ENCODE peak calls at places on chromosomes 7 and 10, in four cellular contexts. One of them, this sample, is unnamed.

GRCh38 chr10:55203319-55203718 is 402.3 kb upstream of the PCDH15 start:
- DNase-seq in H1: no peak
- DNase-seq in HepG2: no peak
- DNase-seq in GM12878: no peak
- DNase-seq in this sample: no peak

GRCh38 chr10:101778151-101778780 is 2.4 kb upstream of the FGF8 start:
- DNase-seq in HepG2: no peak
- DNase-seq in H1: peak; percentile 81
- DNase-seq in GM12878: no peak
- DNase-seq in this sample: no peak

GRCh38 chr10:79051766-79052165 is 17.0 kb upstream of the ZMIZ1 start:
- DNase-seq in H1: no peak
- DNase-seq in GM12878: no peak
- DNase-seq in HepG2: no peak
- DNase-seq in this sample: no peak

GRCh38 chr7:108402865-108403264 is 53.4 kb downstream of the NRCAM start:
- DNase-seq in HepG2: no peak
- DNase-seq in H1: no peak
- DNase-seq in GM12878: no peak
- DNase-seq in this sample: no peak

GRCh38 chr10:77151395-77151794 is 486.2 kb downstream of the KCNMA1 start:
- DNase-seq in GM12878: no peak
- DNase-seq in HepG2: no peak
- DNase-seq in H1: no peak
- DNase-seq in this sample: no peak

GRCh38 chr10:124415210-124415609 is 3.5 kb downstream of the OAT start:
- DNase-seq in H1: no peak
- DNase-seq in HepG2: no peak
- DNase-seq in GM12878: no peak
- DNase-seq in this sample: no peak

GRCh38 chr10:123997486-123998196 is 95.8 kb downstream of the CHST15 start:
- DNase-seq in H1: no peak
- DNase-seq in GM12878: peak; percentile 51
- DNase-seq in HepG2: peak; percentile 10
- DNase-seq in this sample: no peak

GRCh38 chr10:98534046-98534445 is 87.3 kb upstream of the HPS1 start:
- DNase-seq in GM12878: no peak
- DNase-seq in HepG2: no peak
- DNase-seq in H1: no peak
- DNase-seq in this sample: no peak

GRCh38 chr7:152200395-152200794 is 174.9 kb downstream of the GALNT11 start:
- DNase-seq in HepG2: no peak
- DNase-seq in H1: no peak
- DNase-seq in GM12878: no peak
- DNase-seq in this sample: no peak

GRCh38 chr7:15042285-15042684 is 139.7 kb upstream of the DGKB start:
- DNase-seq in H1: no peak
- DNase-seq in HepG2: no peak
- DNase-seq in GM12878: no peak
- DNase-seq in this sample: no peak

GRCh38 chr7:123972045-123972444 is 47.0 kb downstream of the SPAM1 start:
- DNase-seq in HepG2: no peak
- DNase-seq in H1: no peak
- DNase-seq in GM12878: no peak
- DNase-seq in this sample: no peak

GRCh38 chr7:158828343-158829020 is 827 bp downstream of the ESYT2 start:
- DNase-seq in HepG2: no peak
- DNase-seq in H1: peak; percentile 78
- DNase-seq in GM12878: no peak
- DNase-seq in this sample: no peak

GRCh38 chr7:79199266-79199665 is 254.2 kb downstream of the MAGI2 start:
- DNase-seq in HepG2: no peak
- DNase-seq in GM12878: no peak
- DNase-seq in H1: no peak
- DNase-seq in this sample: no peak

GRCh38 chr10:131032329-131033165 is 279.0 kb downstream of the TCERG1L start:
- DNase-seq in H1: no peak
- DNase-seq in GM12878: no peak
- DNase-seq in HepG2: no peak
- DNase-seq in this sample: no peak

GRCh38 chr10:117224881-117225280 is 16.0 kb upstream of the SLC18A2 start:
- DNase-seq in HepG2: no peak
- DNase-seq in GM12878: no peak
- DNase-seq in H1: no peak
- DNase-seq in this sample: no peak

GRCh38 chr10:73940634-73941221 is 29.8 kb downstream of the PLAU start:
- DNase-seq in HepG2: peak; percentile 32
- DNase-seq in H1: peak; percentile 96
- DNase-seq in GM12878: no peak
- DNase-seq in this sample: no peak

GRCh38 chr10:23111679-23112286 is 16.4 kb downstream of the MSRB2 start:
- DNase-seq in GM12878: no peak
- DNase-seq in HepG2: no peak
- DNase-seq in H1: no peak
- DNase-seq in this sample: no peak

GRCh38 chr10:52740913-52741675 is 31.5 kb downstream of the MBL2 start:
- DNase-seq in HepG2: peak; percentile 66
- DNase-seq in GM12878: no peak
- DNase-seq in H1: peak; percentile 94
- DNase-seq in this sample: peak; percentile 36

GRCh38 chr7:117659453-117660086 is 179.7 kb downstream of the CFTR start:
- DNase-seq in HepG2: no peak
- DNase-seq in GM12878: no peak
- DNase-seq in H1: no peak
- DNase-seq in this sample: no peak

GRCh38 chr7:6422926-6423632 is 24.7 kb downstream of the DAGLB start:
- DNase-seq in H1: no peak
- DNase-seq in HepG2: no peak
- DNase-seq in GM12878: no peak
- DNase-seq in this sample: no peak

GRCh38 chr7:6424702-6425072 is 23.1 kb downstream of the DAGLB start:
- DNase-seq in H1: no peak
- DNase-seq in HepG2: no peak
- DNase-seq in GM12878: no peak
- DNase-seq in this sample: no peak

GRCh38 chr7:6425948-6426347 is 21.8 kb downstream of the DAGLB start:
- DNase-seq in HepG2: no peak
- DNase-seq in H1: no peak
- DNase-seq in GM12878: no peak
- DNase-seq in this sample: no peak

GRCh38 chr7:6422095-6422494 is 25.7 kb downstream of the DAGLB start:
- DNase-seq in HepG2: no peak
- DNase-seq in H1: no peak
- DNase-seq in GM12878: no peak
- DNase-seq in this sample: no peak

DNA sequence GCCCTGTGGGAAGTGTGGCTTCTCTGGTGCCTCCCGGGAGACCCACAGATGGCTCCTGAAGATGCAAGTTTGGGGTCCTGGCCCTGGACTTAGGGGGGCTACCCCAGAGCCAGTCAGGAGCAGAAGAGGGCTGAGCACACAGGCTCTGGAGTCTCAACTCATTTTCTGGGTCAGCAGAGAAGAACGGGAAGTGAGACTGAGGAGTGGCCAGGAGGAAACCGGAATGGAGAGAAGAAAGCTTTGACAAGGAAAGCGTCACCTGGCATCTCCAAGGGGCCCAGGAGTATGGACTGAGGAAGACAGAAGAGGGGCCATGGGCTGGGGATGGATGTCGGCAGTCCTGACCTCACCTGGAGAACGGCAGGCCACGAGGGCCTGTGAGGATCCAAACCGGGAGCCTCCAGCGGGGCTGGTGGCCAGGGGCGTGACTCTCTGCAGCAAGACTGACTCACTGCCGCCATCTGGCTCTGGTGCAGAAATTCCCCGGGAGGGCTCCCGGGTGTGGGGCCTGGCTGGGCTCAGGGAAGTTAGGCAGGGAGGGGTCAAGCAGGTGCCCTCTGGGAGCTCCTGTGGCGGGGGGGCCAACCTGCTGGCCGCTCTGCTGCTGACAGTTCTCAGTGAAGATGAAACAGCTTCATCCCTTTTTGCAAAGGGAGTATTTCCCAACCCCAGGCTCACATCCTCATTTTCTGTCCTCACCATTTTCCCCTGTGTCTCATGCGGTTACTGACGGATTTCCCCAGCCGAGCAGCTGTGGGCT is 23.6 kb downstream of the DAGLB start:
- DNase-seq in GM12878: no peak
- DNase-seq in H1: no peak
- DNase-seq in HepG2: no peak
- DNase-seq in this sample: no peak
- H3K4me3 ChIP-seq in GM12878: no peak overlapping the region
- H3K4me3 ChIP-seq in H1: no peak overlapping the region
- H3K4me3 ChIP-seq in HepG2: no peak overlapping the region
- H3K4me3 ChIP-seq in this sample: no peak overlapping the region

GRCh38 chr7:137985897-137986251 is 16.0 kb downstream of the CREB3L2 start:
- DNase-seq in HepG2: no peak
- DNase-seq in GM12878: no peak
- DNase-seq in H1: no peak
- DNase-seq in this sample: no peak
- H3K4me1 ChIP-seq in HepG2: peaks cover 100% of the 10 kb centered on the region
- H3K4me1 ChIP-seq in GM12878: peaks cover 85% of the 10 kb centered on the region
- H3K4me1 ChIP-seq in H1: no peaks in the 10 kb centered on the region
- H3K4me1 ChIP-seq in this sample: no peaks in the 10 kb centered on the region

DNA sequence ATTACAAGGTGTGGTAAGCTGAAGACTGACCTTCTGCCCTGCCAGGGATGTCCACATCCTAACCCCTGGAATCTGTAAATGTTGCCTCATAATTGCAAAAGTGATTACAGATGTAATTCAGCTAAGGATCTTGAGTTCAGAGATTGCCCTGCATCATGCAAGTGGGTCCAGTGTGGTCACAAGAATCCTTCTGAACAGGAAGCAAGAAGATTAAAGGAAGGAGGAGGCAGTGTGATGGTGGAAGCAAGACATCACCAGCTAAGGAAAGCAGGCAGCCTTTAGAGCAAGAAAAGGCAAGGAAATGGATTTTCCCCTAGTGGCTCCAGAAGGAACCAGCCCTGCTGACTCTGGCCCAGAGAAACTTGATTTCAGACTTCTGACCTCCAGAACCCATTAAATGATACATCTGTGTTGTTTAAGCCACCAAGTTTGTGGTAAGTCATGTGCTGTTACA is 78.1 kb downstream of the USP6NL start:
- DNase-seq in H1: no peak
- DNase-seq in GM12878: no peak
- DNase-seq in HepG2: peak; percentile 46
- DNase-seq in this sample: no peak
- TF ChIP-seq SUZ12 in H1: no peak
- TF ChIP-seq SUZ12 in GM12878: no peak
- TF ChIP-seq SUZ12 in HepG2: no peak
- TF ChIP-seq SUZ12 in this sample: no peak

DNA sequence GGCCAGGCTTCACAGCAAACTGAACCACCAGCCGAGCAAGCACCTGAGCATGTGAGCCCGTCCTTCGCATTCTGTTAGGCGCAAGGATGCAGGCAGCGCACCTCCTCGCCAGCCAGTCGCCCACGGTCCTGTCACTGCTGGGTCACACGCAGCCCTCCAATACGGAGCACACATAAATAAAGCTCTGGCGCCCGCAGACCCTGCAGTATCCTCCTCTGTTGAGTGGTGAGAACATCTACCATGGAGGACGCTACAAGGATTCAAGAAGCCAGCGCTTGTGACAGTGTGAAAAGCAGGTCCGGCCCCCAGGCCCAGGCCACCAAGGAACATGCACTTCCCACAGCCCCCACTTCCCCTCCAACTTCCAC is 34.9 kb downstream of the VOPP1 start:
- DNase-seq in GM12878: no peak
- DNase-seq in HepG2: no peak
- DNase-seq in H1: no peak
- DNase-seq in this sample: no peak
- H3K4me3 ChIP-seq in GM12878: peak overlapping the region; percentile 78
- H3K4me3 ChIP-seq in HepG2: no peak overlapping the region
- H3K4me3 ChIP-seq in H1: no peak overlapping the region
- H3K4me3 ChIP-seq in this sample: no peak overlapping the region

DNA sequence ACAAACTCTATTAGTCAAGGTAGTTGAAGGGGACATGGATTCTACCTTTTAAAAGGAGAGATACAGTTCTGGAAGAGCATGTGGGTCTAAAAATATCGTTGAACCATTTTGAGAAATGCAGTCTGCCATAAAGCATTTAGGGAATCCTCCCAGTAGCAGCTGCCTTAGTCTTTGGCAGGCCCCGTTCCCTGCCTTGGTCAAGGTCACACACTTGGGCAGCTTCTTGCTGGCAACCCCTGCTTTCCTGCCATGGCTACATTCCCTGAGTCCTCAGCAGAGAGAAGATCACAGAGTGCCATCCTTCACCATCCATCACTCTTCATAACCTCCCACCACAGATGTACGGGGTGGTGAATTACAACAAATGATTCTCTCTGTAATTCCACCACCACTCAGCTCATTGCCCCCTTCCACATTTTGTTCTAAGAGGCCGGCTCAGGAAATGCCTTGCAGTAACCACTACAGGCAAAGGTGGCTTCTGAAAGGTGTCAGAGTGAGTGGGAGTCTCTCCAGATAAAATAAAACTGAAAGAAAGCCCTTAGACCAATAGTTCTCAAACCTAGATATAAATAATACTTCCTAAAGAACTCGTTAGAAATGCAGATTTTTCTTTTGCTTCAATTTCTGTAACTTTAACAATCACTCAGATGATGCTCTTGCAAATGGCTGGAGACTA is 121.4 kb upstream of the STK17A start:
- DNase-seq in GM12878: no peak
- DNase-seq in H1: peak; percentile 22
- DNase-seq in HepG2: no peak
- DNase-seq in this sample: no peak
- H3K4me1 ChIP-seq in GM12878: peaks cover 10% of the 10 kb centered on the region
- H3K4me1 ChIP-seq in H1: peaks cover 3% of the 10 kb centered on the region
- H3K4me1 ChIP-seq in HepG2: peaks cover 60% of the 10 kb centered on the region
- H3K4me1 ChIP-seq in this sample: peaks cover 4% of the 10 kb centered on the region

DNA sequence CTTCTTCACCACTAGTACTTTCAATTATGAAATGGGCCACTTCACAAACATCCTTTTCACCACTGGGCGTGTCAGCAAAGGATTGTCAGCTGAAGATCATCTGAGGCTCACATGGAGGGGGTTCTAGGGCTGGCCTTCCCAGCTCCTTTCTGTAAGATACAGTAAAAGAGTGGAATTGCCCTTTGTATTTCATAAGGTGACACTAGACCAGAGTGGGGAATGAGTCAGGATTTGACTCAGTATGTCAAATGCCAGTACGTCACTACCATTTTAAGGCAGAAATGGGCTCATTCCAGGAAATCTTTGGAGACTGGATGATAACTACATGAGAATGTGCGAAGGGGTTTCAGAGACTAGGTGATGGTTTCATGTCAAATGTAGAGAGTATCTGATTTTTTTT is 21.2 kb upstream of the BLOC1S2 start:
- DNase-seq in GM12878: no peak
- DNase-seq in HepG2: no peak
- DNase-seq in H1: no peak
- DNase-seq in this sample: no peak
- TF ChIP-seq SUZ12 in GM12878: no peak
- TF ChIP-seq SUZ12 in HepG2: no peak
- TF ChIP-seq SUZ12 in H1: no peak
- TF ChIP-seq SUZ12 in this sample: no peak

GRCh38 chr7:153886121-153886505 is 166.1 kb upstream of the DPP6 start:
- DNase-seq in H1: no peak
- DNase-seq in HepG2: no peak
- DNase-seq in GM12878: no peak
- DNase-seq in this sample: no peak

GRCh38 chr7:153887756-153888591 is 164.2 kb upstream of the DPP6 start:
- DNase-seq in HepG2: no peak
- DNase-seq in H1: peak; percentile 72
- DNase-seq in GM12878: no peak
- DNase-seq in this sample: no peak

GRCh38 chr7:153891990-153892389 is 160.2 kb upstream of the DPP6 start:
- DNase-seq in H1: no peak
- DNase-seq in HepG2: no peak
- DNase-seq in GM12878: no peak
- DNase-seq in this sample: no peak

GRCh38 chr7:153886506-153887391 is 165.4 kb upstream of the DPP6 start:
- DNase-seq in HepG2: no peak
- DNase-seq in H1: peak; percentile 83
- DNase-seq in GM12878: no peak
- DNase-seq in this sample: peak; percentile 32
- H3K4me3 ChIP-seq in HepG2: no peak overlapping the region
- H3K4me3 ChIP-seq in H1: peak overlapping the region; percentile 43
- H3K4me3 ChIP-seq in GM12878: no peak overlapping the region
- H3K4me3 ChIP-seq in this sample: peak overlapping the region; percentile 60

This sample was measured in NT2/D1.